ENCODE peak calls at places on chromosomes 5 and 9, in nine cellular contexts. P is astrocyte of the spinal cord, R is H4, D is nucleus accumbens, Q is NCI-H1092 treated with DMSO at 0.1 percent for 48 hours, L is cardiac fibroblast, Z is EL, A is AG04449, G is MCF 10A. U is an unnamed sample.

GRCh38 chr5:59367791-59368394 is 525.6 kb downstream of the PDE4D start:
- DNase-seq in A (peak), D (no peak), P (peak), L (peak), R (peak), Q (peak), Z (peak), G (peak), U (peak)

GRCh38 chr5:65539827-65540226 is 23.1 kb downstream of the CENPK start:
- DNase-seq in P (no peak), D (no peak), R (no peak), G (no peak), A (no peak), Q (no peak), Z (no peak), L (peak), U (no peak)

GRCh38 chr5:179815491-179816249 is 5.0 kb upstream of the SQSTM1 start:
- DNase-seq in A (no peak), G (no peak), Z (no peak), D (no peak), P (no peak), Q (no peak), R (no peak), L (no peak), U (no peak)

GRCh38 chr9:91177661-91178280 is 183.9 kb downstream of the AUH start:
- DNase-seq in G (peak), D (no peak), A (no peak), Z (no peak), L (no peak), R (peak), P (peak), Q (no peak), U (no peak)

GRCh38 chr5:65790371-65791163 is 68.6 kb downstream of the NLN start:
- DNase-seq in R (no peak), L (no peak), P (no peak), Z (no peak), G (no peak), A (no peak), D (no peak), Q (no peak), U (no peak)

GRCh38 chr5:132834057-132834456 is 3.6 kb upstream of the SHROOM1 start:
- DNase-seq in G (no peak), Q (no peak), R (no peak), A (no peak), Z (no peak), P (no peak), D (no peak), L (no peak), U (no peak)

GRCh38 chr9:104923289-104923688 is 4.7 kb downstream of the ABCA1 start:
- DNase-seq in Q (no peak), R (no peak), Z (peak), P (peak), A (peak), D (no peak), G (peak), L (peak), U (no peak)

GRCh38 chr5:95113489-95113888 is 171.4 kb downstream of the MCTP1 start:
- DNase-seq in P (peak), R (peak), Z (peak), Q (no peak), D (no peak), G (no peak), A (peak), L (peak), U (no peak)

GRCh38 chr5:138890686-138891085 is 15.6 kb upstream of the LRRTM2 start:
- DNase-seq in Q (no peak), L (no peak), A (no peak), R (no peak), Z (no peak), G (no peak), D (no peak), P (no peak), U (no peak)

GRCh38 chr5:14945450-14945849 is 73.9 kb upstream of the ANKH start:
- DNase-seq in G (no peak), D (no peak), Q (no peak), P (no peak), Z (no peak), R (no peak), L (no peak), A (no peak), U (no peak)

GRCh38 chr5:169801324-169801777 is 164.3 kb downstream of the DOCK2 start:
- DNase-seq in R (no peak), L (peak), P (peak), Q (no peak), G (peak), Z (peak), A (no peak), D (no peak), U (no peak)

GRCh38 chr9:113991714-113992113 is 86.4 kb downstream of the AMBP start:
- DNase-seq in G (no peak), Z (no peak), P (no peak), R (no peak), D (no peak), A (no peak), L (no peak), Q (no peak), U (no peak)

GRCh38 chr5:127009784-127010183 is 20.6 kb downstream of the MARCHF3 start:
- DNase-seq in G (no peak), A (no peak), L (no peak), P (no peak), R (no peak), D (no peak), Z (no peak), Q (no peak), U (no peak)

GRCh38 chr9:27447036-27447700 is 76.9 kb upstream of the IFNK start:
- DNase-seq in D (no peak), Q (peak), G (no peak), L (no peak), R (no peak), Z (no peak), A (no peak), P (no peak), U (no peak)